ENCODE peak calls at places on chromosomes 3 and 15, in five cellular contexts. Q is endothelial cell of umbilical vein, J is GM23248, V is aorta, A is neural progenitor cell. S is an unnamed sample.

GRCh38 chr15:65980824-65981456 is 111.6 kb downstream of the RAB11A start:
- DNase-seq in Q (peak; percentile 52), J (peak; percentile 81), V (peak; percentile 55), A (peak; percentile 82), S (peak; percentile 32)

GRCh38 chr3:16181361-16181760 is 6.9 kb downstream of the GALNT15 start:
- DNase-seq in Q (no peak), J (peak; percentile 93), V (peak; percentile 87), A (no peak), S (peak; percentile 34)

GRCh38 chr3:56787258-56787777 is 14.4 kb downstream of the ARHGEF3 start:
- DNase-seq in Q (no peak), J (no peak), V (no peak), A (no peak), S (no peak)

GRCh38 chr15:67510597-67511225 is 10.2 kb upstream of the C15orf61 start:
- DNase-seq in Q (no peak), J (peak; percentile 90), V (no peak), A (no peak), S (no peak)

GRCh38 chr3:193563999-193564398 is 9.3 kb upstream of the ATP13A4 start:
- DNase-seq in Q (no peak), J (peak; percentile 7), V (no peak), A (peak; percentile 50), S (no peak)

GRCh38 chr15:56927816-56928215 is 9.4 kb downstream of the TCF12 start:
- DNase-seq in Q (no peak), J (no peak), V (no peak), A (peak; percentile 60), S (no peak)

GRCh38 chr3:146277953-146278631 is 27.2 kb upstream of the PLSCR4 start:
- DNase-seq in Q (peak; percentile 97), J (peak; percentile 94), V (no peak), A (no peak), S (no peak)

GRCh38 chr3:9916346-9916733 is 558 bp upstream of the IL17RC start:
- DNase-seq in Q (no peak), J (peak; percentile 87), V (no peak), A (peak; percentile 15), S (no peak)

GRCh38 chr3:49882182-49882581 is 12.5 kb upstream of the CAMKV start:
- DNase-seq in Q (no peak), J (no peak), V (no peak), A (no peak), S (peak; percentile 77)

GRCh38 chr15:63601727-63602185 is 4.6 kb downstream of the FBXL22 start:
- DNase-seq in Q (no peak), J (no peak), V (no peak), A (no peak), S (no peak)

GRCh38 chr3:124993462-124993861 is 58.9 kb upstream of the MUC13 start:
- DNase-seq in Q (no peak), J (peak; percentile 87), V (peak; percentile 68), A (no peak), S (peak; percentile 64)

GRCh38 chr3:33218446-33219174 is at the start of gene SUSD5:
- DNase-seq in Q (peak; percentile 56), J (peak; percentile 53), V (peak; percentile 62), A (peak; percentile 86), S (no peak)

GRCh38 chr3:142211034-142211433 is 14.4 kb downstream of the GK5 start:
- DNase-seq in Q (peak; percentile 26), J (no peak), V (no peak), A (peak; percentile 63), S (no peak)

GRCh38 chr3:69791111-69791510 is 51.8 kb downstream of the MITF start:
- DNase-seq in Q (no peak), J (peak; percentile 90), V (peak; percentile 82), A (no peak), S (peak; percentile 68)

GRCh38 chr15:76667943-76668715 is 237.0 kb downstream of the SCAPER start:
- DNase-seq in Q (no peak), J (peak; percentile 1), V (no peak), A (no peak), S (no peak)

GRCh38 chr15:37035349-37035748 is 65.0 kb downstream of the MEIS2 start:
- DNase-seq in Q (no peak), J (peak; percentile 42), V (no peak), A (no peak), S (no peak)

GRCh38 chr3:128348805-128349531 is 117.7 kb downstream of the DNAJB8 start:
- DNase-seq in Q (peak; percentile 29), J (peak; percentile 19), V (no peak), A (peak; percentile 27), S (no peak)

GRCh38 chr3:52481819-52482521 is 13.2 kb upstream of the STAB1 start:
- DNase-seq in Q (peak; percentile 29), J (peak; percentile 43), V (no peak), A (peak; percentile 80), S (no peak)

GRCh38 chr3:126170073-126170916 is 10.1 kb downstream of the ALDH1L1 start:
- DNase-seq in Q (no peak), J (no peak), V (no peak), A (no peak), S (no peak)

GRCh38 chr3:14899993-14900618 is 47.3 kb upstream of the NR2C2 start:
- DNase-seq in Q (no peak), J (no peak), V (no peak), A (no peak), S (no peak)

GRCh38 chr3:23760871-23761373 is 44.8 kb upstream of the UBE2E1 start:
- DNase-seq in Q (no peak), J (no peak), V (no peak), A (peak; percentile 24), S (no peak)

DNA sequence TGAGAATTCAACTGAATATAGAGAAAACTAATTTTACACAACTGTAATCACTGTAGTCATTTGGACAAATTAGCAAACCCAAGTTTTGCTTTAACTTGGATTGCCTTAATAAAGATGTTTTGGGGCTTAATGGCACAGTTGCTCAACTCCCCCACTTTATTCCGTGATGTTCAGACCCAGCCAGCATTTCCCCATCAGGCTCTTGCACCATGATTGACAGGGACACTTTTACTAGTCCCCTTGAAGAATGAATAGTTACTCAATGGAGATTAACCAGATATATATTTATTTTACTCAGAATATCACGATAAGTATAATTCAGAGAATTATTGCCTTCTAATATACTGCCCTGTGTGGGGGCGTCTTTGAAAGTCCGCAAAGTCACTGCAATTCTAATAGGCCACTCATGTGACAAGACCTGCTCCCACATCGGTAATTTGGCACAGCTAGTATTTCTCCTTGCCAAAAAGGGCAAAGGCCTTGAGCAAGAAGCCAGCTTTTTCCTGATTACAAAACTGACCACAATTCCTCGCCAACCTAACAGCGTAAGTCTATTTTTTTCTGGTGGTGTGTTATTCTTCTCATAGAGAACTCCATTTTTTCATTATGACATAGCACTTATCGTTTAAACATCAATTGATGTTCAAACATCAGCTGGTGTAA is 61.4 kb downstream of the PPARG start:
- DNase-seq in Q (peak; percentile 71), J (no peak), V (no peak), A (no peak), S (no peak)
- H3K4me3 ChIP-seq in Q (no peak overlapping the region), J (no peak overlapping the region), V (no peak overlapping the region), A (no peak overlapping the region), S (no peak overlapping the region)

DNA sequence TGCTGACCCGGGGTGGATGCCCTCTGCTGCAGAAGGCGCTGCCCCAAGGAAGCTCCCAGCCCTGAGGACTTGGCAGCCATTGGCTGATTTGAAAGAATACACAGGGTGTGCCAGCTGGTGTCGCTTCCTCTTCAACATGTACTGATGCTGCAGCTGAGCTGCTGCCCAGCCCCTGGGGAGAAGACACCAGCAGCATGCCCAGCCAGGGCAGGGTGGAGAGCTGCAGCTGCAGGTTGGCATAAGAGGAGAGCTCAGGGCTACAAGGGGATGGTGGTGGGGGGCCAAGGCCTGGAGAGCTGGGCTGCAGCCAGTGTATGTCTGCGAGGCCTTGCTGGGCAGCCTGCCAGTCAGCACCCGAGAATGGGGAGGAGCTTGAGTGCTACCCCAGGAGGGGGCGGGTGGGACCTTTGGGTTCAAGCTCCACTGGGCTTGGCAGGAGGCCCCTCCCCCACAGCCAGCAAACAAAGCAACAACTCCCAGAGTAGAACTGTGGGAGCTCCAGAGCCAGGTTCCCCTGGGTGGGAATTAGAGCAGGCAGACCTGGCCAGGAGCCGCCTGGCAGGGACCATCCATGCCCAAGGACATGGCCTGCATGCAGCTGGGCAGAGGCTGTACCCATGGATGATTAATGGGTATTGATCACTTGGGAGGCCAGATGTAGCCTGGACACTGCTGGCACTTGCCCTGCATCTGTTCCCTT is 9.2 kb upstream of the SEMA4B start:
- DNase-seq in Q (no peak), J (no peak), V (peak; percentile 82), A (no peak), S (peak; percentile 74)
- H3K27ac ChIP-seq in Q (no peak overlapping the region), J (no peak overlapping the region), V (no peak overlapping the region), A (no peak overlapping the region), S (peak overlapping the region; percentile 49)

DNA sequence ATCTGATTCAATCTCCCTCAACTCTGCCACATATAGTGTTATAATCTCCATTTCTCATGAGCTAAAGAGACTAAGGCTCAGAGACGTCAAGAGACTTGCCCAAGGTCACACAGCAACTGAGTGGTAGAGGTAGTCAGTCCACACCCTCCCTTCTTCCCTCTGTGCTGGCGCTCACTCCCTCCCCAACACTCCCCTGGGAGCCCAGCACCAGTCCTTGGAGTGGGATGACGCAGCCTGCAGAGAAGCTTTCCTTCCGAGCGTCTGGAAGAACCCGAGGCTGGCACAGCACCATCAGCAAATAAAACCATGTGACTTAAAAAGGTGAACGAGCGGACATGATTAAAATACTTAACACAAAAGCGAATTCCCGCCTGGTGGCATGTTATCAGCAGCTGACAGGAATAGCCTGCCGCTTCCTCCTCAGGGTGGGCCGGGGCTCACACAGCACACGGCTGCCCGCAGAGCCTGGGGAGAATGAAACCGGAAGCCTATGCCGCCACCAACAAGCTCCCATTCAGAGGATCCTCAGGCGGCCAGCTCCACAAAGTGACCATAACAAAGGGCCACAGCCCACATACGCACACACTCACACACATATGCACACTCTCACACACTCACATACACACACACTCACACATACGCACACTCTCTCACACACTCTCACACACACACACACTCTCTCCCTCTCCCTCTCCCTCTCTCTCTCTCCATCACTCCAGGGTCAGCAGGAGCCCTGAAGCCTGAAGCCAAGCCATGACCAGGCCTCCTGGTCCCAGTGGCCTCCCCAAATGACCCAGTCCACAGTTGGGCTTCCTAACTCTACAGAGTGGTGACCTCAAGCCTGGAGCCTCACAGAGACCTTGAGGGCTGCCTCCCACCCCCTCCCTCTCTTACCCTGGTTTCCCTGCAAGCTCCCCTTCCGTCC is 120.5 kb downstream of the XXYLT1 start:
- DNase-seq in Q (peak; percentile 99), J (peak; percentile 23), V (peak; percentile 84), A (peak; percentile 54), S (peak; percentile 72)
- H3K4me3 ChIP-seq in Q (no peak overlapping the region), J (no peak overlapping the region), V (peak overlapping the region; percentile 14), A (no peak overlapping the region), S (peak overlapping the region; percentile 21)

GRCh38 chr15:97684249-97684648 is 276.3 kb upstream of the ARRDC4 start:
- DNase-seq in Q (no peak), J (no peak), V (no peak), A (no peak), S (no peak)

GRCh38 chr15:97686324-97686723 is 274.2 kb upstream of the ARRDC4 start:
- DNase-seq in Q (no peak), J (no peak), V (no peak), A (no peak), S (no peak)

GRCh38 chr15:97688177-97688576 is 272.3 kb upstream of the ARRDC4 start:
- DNase-seq in Q (no peak), J (no peak), V (no peak), A (no peak), S (no peak)

GRCh38 chr15:97680606-97681220 is 279.8 kb upstream of the ARRDC4 start:
- DNase-seq in Q (no peak), J (no peak), V (no peak), A (no peak), S (no peak)

DNA sequence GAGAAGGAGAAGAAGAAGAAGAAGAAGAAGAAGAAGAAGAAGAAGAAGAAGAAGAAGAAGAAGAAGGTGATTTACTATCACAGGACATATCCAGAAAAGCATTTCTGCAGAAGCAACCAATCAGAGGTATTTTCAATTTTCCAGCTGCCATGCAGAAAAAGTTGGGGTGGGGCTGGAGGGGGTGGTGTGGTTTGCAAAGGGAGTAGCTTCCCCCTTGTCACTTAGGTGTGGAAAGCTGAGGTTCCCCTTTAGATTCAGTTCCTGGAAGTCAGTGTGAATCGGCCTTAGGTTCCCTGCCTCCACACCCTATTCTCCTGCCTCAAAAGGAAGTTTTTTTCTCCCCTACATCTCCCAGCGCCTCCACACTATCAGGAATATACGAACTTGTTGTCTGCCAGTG is 276.7 kb upstream of the ARRDC4 start:
- DNase-seq in Q (no peak), J (no peak), V (no peak), A (no peak), S (no peak)
- H3K27ac ChIP-seq in Q (no peak overlapping the region), J (no peak overlapping the region), V (no peak overlapping the region), A (no peak overlapping the region), S (no peak overlapping the region)